ENCODE peak calls at places on chromosomes 12 and 14, in seven cellular contexts. S is cardiac muscle cell; A is transverse colon; H is SJSA1; R is CD8-positive, alpha-beta memory T cell; L is small intestine; N is K562. W is an unnamed sample.
A peak's percentile ranks its signal among the peaks of the same experiment; 100 is the strongest.

GRCh38 chr12:24608637-24609285 is 340.1 kb downstream of the BCAT1 start:
- DNase-seq in S (peak; percentile 25), A (no peak), H (no peak), R (no peak), L (no peak), N (no peak), W (no peak)

GRCh38 chr12:113184098-113184899 is 979 bp downstream of the DDX54 start:
- DNase-seq in S (no peak), A (no peak), H (no peak), R (no peak), L (no peak), N (no peak), W (no peak)

GRCh38 chr14:67436006-67436866 is 24.3 kb upstream of the PLEK2 start:
- DNase-seq in S (no peak), A (no peak), H (no peak), R (no peak), L (peak; percentile 94), N (peak; percentile 42), W (peak; percentile 81)

GRCh38 chr12:126601184-126602170 is 1536.2 kb downstream of the AACS start:
- DNase-seq in S (no peak), A (no peak), H (no peak), R (no peak), L (no peak), N (no peak), W (no peak)

GRCh38 chr12:63930971-63931370 is 86.5 kb downstream of the SRGAP1 start:
- DNase-seq in S (peak; percentile 57), A (no peak), H (no peak), R (no peak), L (no peak), N (no peak), W (no peak)

GRCh38 chr12:79747274-79747673 is 56.5 kb upstream of the PAWR start:
- DNase-seq in S (no peak), A (no peak), H (no peak), R (no peak), L (no peak), N (no peak), W (no peak)

GRCh38 chr14:76320486-76320885 is 55.5 kb upstream of the ESRRB start:
- DNase-seq in S (no peak), A (no peak), H (no peak), R (no peak), L (no peak), N (no peak), W (no peak)

GRCh38 chr12:43063642-43064041 is 474.1 kb upstream of the PRICKLE1 start:
- DNase-seq in S (peak; percentile 14), A (no peak), H (no peak), R (no peak), L (no peak), N (no peak), W (no peak)

GRCh38 chr12:46471404-46471803 is 98.8 kb upstream of the SLC38A2 start:
- DNase-seq in S (no peak), A (no peak), H (peak; percentile 64), R (no peak), L (no peak), N (no peak), W (no peak)

GRCh38 chr14:75627406-75627805 is 33.3 kb downstream of the ERG28 start:
- DNase-seq in S (no peak), A (peak; percentile 37), H (no peak), R (no peak), L (peak; percentile 80), N (no peak), W (no peak)

GRCh38 chr12:63163542-63163941 is 12.5 kb upstream of the AVPR1A start:
- DNase-seq in S (no peak), A (no peak), H (no peak), R (no peak), L (no peak), N (no peak), W (no peak)

GRCh38 chr14:53517276-53517960 is 364.3 kb upstream of the DDHD1 start:
- DNase-seq in S (no peak), A (no peak), H (no peak), R (no peak), L (no peak), N (no peak), W (no peak)

GRCh38 chr12:66493841-66494240 is 185.0 kb downstream of the GRIP1 start:
- DNase-seq in S (no peak), A (no peak), H (no peak), R (no peak), L (no peak), N (no peak), W (no peak)

GRCh38 chr14:30551460-30551859 is 7.5 kb upstream of the G2E3 start:
- DNase-seq in S (no peak), A (no peak), H (no peak), R (no peak), L (no peak), N (no peak), W (no peak)

GRCh38 chr14:54776361-54777001 is 126.1 kb downstream of the GCH1 start:
- DNase-seq in S (peak; percentile 59), A (peak; percentile 48), H (peak; percentile 82), R (peak; percentile 53), L (no peak), N (no peak), W (peak; percentile 34)

GRCh38 chr14:56150645-56151345 is 32.6 kb downstream of the PELI2 start:
- DNase-seq in S (no peak), A (no peak), H (no peak), R (no peak), L (no peak), N (no peak), W (peak; percentile 16)

GRCh38 chr12:108856428-108857157 is 790 bp downstream of the SSH1 start:
- DNase-seq in S (peak; percentile 71), A (peak; percentile 81), H (peak; percentile 90), R (peak; percentile 81), L (peak; percentile 77), N (peak; percentile 59), W (peak; percentile 90)

GRCh38 chr12:74685385-74685784 is 147.8 kb downstream of the ATXN7L3B start:
- DNase-seq in S (no peak), A (no peak), H (no peak), R (no peak), L (no peak), N (no peak), W (no peak)

GRCh38 chr14:76465651-76466050 is 89.7 kb downstream of the ESRRB start:
- DNase-seq in S (no peak), A (no peak), H (no peak), R (no peak), L (no peak), N (no peak), W (peak; percentile 23)

GRCh38 chr14:73645248-73645610 is 443 bp downstream of the DNAL1 start:
- DNase-seq in S (no peak), A (no peak), H (no peak), R (no peak), L (no peak), N (no peak), W (no peak)

GRCh38 chr14:53168786-53169185 is 15.7 kb upstream of the DDHD1 start:
- DNase-seq in S (no peak), A (no peak), H (no peak), R (no peak), L (no peak), N (no peak), W (no peak)

GRCh38 chr14:85178869-85179268 is 351.1 kb upstream of the FLRT2 start:
- DNase-seq in S (no peak), A (no peak), H (no peak), R (no peak), L (no peak), N (no peak), W (no peak)

GRCh38 chr12:106409898-106410297 is 52.4 kb downstream of the POLR3B start:
- DNase-seq in S (no peak), A (no peak), H (no peak), R (no peak), L (no peak), N (no peak), W (no peak)

GRCh38 chr14:70576891-70577290 is 23.6 kb downstream of the MED6 start:
- DNase-seq in S (no peak), A (no peak), H (no peak), R (no peak), L (no peak), N (no peak), W (no peak)

GRCh38 chr14:32623300-32624093 is 294.4 kb downstream of the AKAP6 start:
- DNase-seq in S (peak; percentile 56), A (no peak), H (no peak), R (no peak), L (no peak), N (no peak), W (no peak)

GRCh38 chr14:105325716-105326567 is 11.4 kb downstream of the PACS2 start:
- DNase-seq in S (no peak), A (no peak), H (no peak), R (no peak), L (no peak), N (no peak), W (no peak)

GRCh38 chr14:103539056-103539825 is 10.2 kb downstream of the TRMT61A start:
- DNase-seq in S (no peak), A (no peak), H (no peak), R (no peak), L (no peak), N (no peak), W (no peak)
- H3K27ac ChIP-seq in S (no peak overlapping the region), A (peak overlapping the region; percentile 85), H (no peak overlapping the region), R (no peak overlapping the region), L (no peak overlapping the region), N (no peak overlapping the region), W (peak overlapping the region; percentile 36)

GRCh38 chr14:90674716-90675115 is 141.5 kb downstream of the TTC7B start:
- DNase-seq in S (no peak), A (no peak), H (peak; percentile 82), R (no peak), L (no peak), N (no peak), W (no peak)
- H3K4me1 ChIP-seq in S (no peaks in the 10 kb centered on the region), A (peaks cover 25% of the 10 kb centered on the region), H (peaks cover 47% of the 10 kb centered on the region), R (peaks cover 17% of the 10 kb centered on the region), L (no peaks in the 10 kb centered on the region), N (no peaks in the 10 kb centered on the region), W (no peaks in the 10 kb centered on the region)

DNA sequence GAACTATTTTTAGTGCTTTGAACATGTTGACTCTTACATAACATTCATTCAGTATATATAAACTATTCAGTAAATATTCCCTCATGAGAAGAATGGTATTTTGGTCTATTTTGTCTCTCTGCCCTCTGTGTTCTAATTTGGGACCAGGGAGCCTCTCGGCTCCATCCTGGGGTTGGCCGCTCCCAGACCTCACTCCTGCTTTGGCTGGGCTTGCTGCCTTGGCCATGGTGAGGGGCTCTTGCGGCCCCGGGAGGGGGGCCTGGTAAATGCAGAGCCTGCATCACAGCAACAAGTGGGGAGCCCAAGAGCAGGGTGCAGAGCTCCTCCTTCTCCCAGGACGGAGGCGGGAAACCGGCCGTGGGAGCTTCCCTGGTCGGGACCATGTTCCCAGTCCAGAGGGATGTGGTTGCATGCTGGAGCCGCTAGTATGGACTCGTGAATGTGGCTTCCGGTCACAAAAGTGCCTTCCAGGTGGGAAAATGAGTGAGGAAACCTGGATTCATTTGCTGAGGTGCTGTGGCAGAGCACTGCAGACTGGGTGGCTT is 250.0 kb downstream of the CACNA1C start:
- DNase-seq in S (no peak), A (no peak), H (no peak), R (no peak), L (no peak), N (no peak), W (no peak)
- H3K27ac ChIP-seq in S (no peak overlapping the region), A (peak overlapping the region; percentile 60), H (peak overlapping the region; percentile 57), R (no peak overlapping the region), L (no peak overlapping the region), N (no peak overlapping the region), W (no peak overlapping the region)

DNA sequence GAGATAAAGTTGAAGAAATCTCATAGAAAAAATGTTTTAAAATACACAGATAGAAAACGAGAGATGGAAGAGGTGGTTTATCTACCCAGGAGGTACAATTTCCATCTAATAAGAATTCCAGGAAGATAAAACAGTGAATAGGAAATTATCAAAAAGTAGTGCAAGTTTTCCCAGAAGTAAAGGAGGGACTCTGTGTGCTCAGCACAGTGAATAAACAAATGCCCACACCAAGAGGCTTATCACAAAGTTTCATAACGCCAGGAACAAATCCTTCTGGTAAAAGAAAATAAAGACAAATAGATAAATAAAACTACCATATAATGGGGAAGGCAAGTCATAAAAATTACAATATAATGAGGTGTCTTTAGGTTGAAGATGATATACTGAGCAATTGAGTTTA is 179.0 kb downstream of the SLC41A2 start:
- DNase-seq in S (peak; percentile 36), A (no peak), H (no peak), R (no peak), L (no peak), N (no peak), W (no peak)
- H3K4me1 ChIP-seq in S (no peaks in the 10 kb centered on the region), A (no peaks in the 10 kb centered on the region), H (no peaks in the 10 kb centered on the region), R (no peaks in the 10 kb centered on the region), L (no peaks in the 10 kb centered on the region), N (no peaks in the 10 kb centered on the region), W (no peaks in the 10 kb centered on the region)